ENCODE peak calls at places on chromosomes 13 and 19, in five cellular contexts. One of them, this sample, is unnamed.

GRCh38 chr13:43653980-43654379 is 132.8 kb downstream of the ENOX1 start:
- DNase-seq in CD8-positive, alpha-beta memory T cell: no peak
- DNase-seq in GM23248: no peak
- DNase-seq in IMR-90: no peak
- DNase-seq in endodermal cell: no peak
- DNase-seq in this sample: no peak

GRCh38 chr19:7444042-7444441 is 44.8 kb downstream of the PEX11G start:
- DNase-seq in CD8-positive, alpha-beta memory T cell: no peak
- DNase-seq in IMR-90: no peak
- DNase-seq in GM23248: no peak
- DNase-seq in endodermal cell: peak; percentile 48
- DNase-seq in this sample: no peak

GRCh38 chr19:49672131-49672919 is 4.7 kb upstream of the PRMT1 start:
- DNase-seq in endodermal cell: peak; percentile 96
- DNase-seq in CD8-positive, alpha-beta memory T cell: peak; percentile 67
- DNase-seq in GM23248: peak; percentile 80
- DNase-seq in IMR-90: peak; percentile 61
- DNase-seq in this sample: peak; percentile 92

GRCh38 chr19:55189424-55189823 is 9.3 kb upstream of the SYT5 start:
- DNase-seq in CD8-positive, alpha-beta memory T cell: no peak
- DNase-seq in endodermal cell: no peak
- DNase-seq in GM23248: peak; percentile 97
- DNase-seq in IMR-90: peak; percentile 95
- DNase-seq in this sample: no peak

GRCh38 chr13:99379856-99380255 is 72.7 kb upstream of the GPR183 start:
- DNase-seq in IMR-90: no peak
- DNase-seq in GM23248: no peak
- DNase-seq in endodermal cell: peak; percentile 37
- DNase-seq in CD8-positive, alpha-beta memory T cell: no peak
- DNase-seq in this sample: no peak

GRCh38 chr13:34308725-34309124 is 490.8 kb downstream of the RFC3 start:
- DNase-seq in IMR-90: no peak
- DNase-seq in endodermal cell: no peak
- DNase-seq in CD8-positive, alpha-beta memory T cell: no peak
- DNase-seq in GM23248: peak; percentile 38
- DNase-seq in this sample: no peak

GRCh38 chr19:42634409-42635232 is 39.9 kb upstream of the CEACAM8 start:
- DNase-seq in GM23248: peak; percentile 68
- DNase-seq in CD8-positive, alpha-beta memory T cell: no peak
- DNase-seq in endodermal cell: peak; percentile 64
- DNase-seq in IMR-90: peak; percentile 20
- DNase-seq in this sample: peak; percentile 2

GRCh38 chr13:87810391-87810801 is 139.2 kb downstream of the SLITRK5 start:
- DNase-seq in CD8-positive, alpha-beta memory T cell: no peak
- DNase-seq in endodermal cell: peak; percentile 84
- DNase-seq in GM23248: no peak
- DNase-seq in IMR-90: no peak
- DNase-seq in this sample: peak; percentile 65

GRCh38 chr13:75896271-75896670 is 260.1 kb downstream of the LMO7 start:
- DNase-seq in endodermal cell: no peak
- DNase-seq in IMR-90: peak; percentile 3
- DNase-seq in GM23248: no peak
- DNase-seq in CD8-positive, alpha-beta memory T cell: no peak
- DNase-seq in this sample: no peak

GRCh38 chr13:31037874-31038475 is 105.5 kb downstream of the TEX26 start:
- DNase-seq in endodermal cell: no peak
- DNase-seq in CD8-positive, alpha-beta memory T cell: no peak
- DNase-seq in IMR-90: no peak
- DNase-seq in GM23248: no peak
- DNase-seq in this sample: no peak

GRCh38 chr13:114140131-114140908 is 7.9 kb upstream of the RASA3 start:
- DNase-seq in GM23248: no peak
- DNase-seq in endodermal cell: no peak
- DNase-seq in CD8-positive, alpha-beta memory T cell: peak; percentile 24
- DNase-seq in IMR-90: no peak
- DNase-seq in this sample: no peak

GRCh38 chr13:111652676-111653075 is 332.2 kb downstream of the TEX29 start:
- DNase-seq in endodermal cell: no peak
- DNase-seq in GM23248: no peak
- DNase-seq in IMR-90: no peak
- DNase-seq in CD8-positive, alpha-beta memory T cell: no peak
- DNase-seq in this sample: no peak

GRCh38 chr13:110055089-110055488 is 251.9 kb downstream of the COL4A1 start:
- DNase-seq in CD8-positive, alpha-beta memory T cell: no peak
- DNase-seq in IMR-90: peak; percentile 18
- DNase-seq in GM23248: peak; percentile 33
- DNase-seq in endodermal cell: no peak
- DNase-seq in this sample: no peak

GRCh38 chr19:21487969-21488368 is 17.4 kb upstream of the ZNF429 start:
- DNase-seq in IMR-90: no peak
- DNase-seq in GM23248: no peak
- DNase-seq in endodermal cell: peak; percentile 24
- DNase-seq in CD8-positive, alpha-beta memory T cell: no peak
- DNase-seq in this sample: no peak

GRCh38 chr19:49843265-49843664 is 7.7 kb upstream of the PTOV1 start:
- DNase-seq in CD8-positive, alpha-beta memory T cell: no peak
- DNase-seq in endodermal cell: no peak
- DNase-seq in GM23248: no peak
- DNase-seq in IMR-90: no peak
- DNase-seq in this sample: no peak

GRCh38 chr19:46404039-46404883 is 9.1 kb downstream of the CCDC8 start:
- DNase-seq in GM23248: peak; percentile 38
- DNase-seq in IMR-90: peak; percentile 31
- DNase-seq in CD8-positive, alpha-beta memory T cell: no peak
- DNase-seq in endodermal cell: peak; percentile 90
- DNase-seq in this sample: peak; percentile 40

GRCh38 chr13:31124225-31124624 is 37.5 kb downstream of the HSPH1 start:
- DNase-seq in endodermal cell: no peak
- DNase-seq in GM23248: no peak
- DNase-seq in IMR-90: no peak
- DNase-seq in CD8-positive, alpha-beta memory T cell: no peak
- DNase-seq in this sample: no peak

GRCh38 chr13:46632171-46632570 is 79.2 kb downstream of the LRCH1 start:
- DNase-seq in IMR-90: no peak
- DNase-seq in GM23248: no peak
- DNase-seq in endodermal cell: no peak
- DNase-seq in CD8-positive, alpha-beta memory T cell: no peak
- DNase-seq in this sample: no peak

GRCh38 chr19:8473652-8474476 is 28.6 kb downstream of the PRAM1 start:
- DNase-seq in GM23248: no peak
- DNase-seq in IMR-90: no peak
- DNase-seq in endodermal cell: no peak
- DNase-seq in CD8-positive, alpha-beta memory T cell: no peak
- DNase-seq in this sample: no peak

GRCh38 chr19:1064661-1065605 is 2.0 kb upstream of the ARHGAP45 start:
- DNase-seq in endodermal cell: peak; percentile 91
- DNase-seq in GM23248: peak; percentile 86
- DNase-seq in CD8-positive, alpha-beta memory T cell: peak; percentile 62
- DNase-seq in IMR-90: peak; percentile 68
- DNase-seq in this sample: peak; percentile 87

GRCh38 chr19:18488838-18489626 is 32.8 kb downstream of the ELL start:
- DNase-seq in GM23248: no peak
- DNase-seq in endodermal cell: peak; percentile 89
- DNase-seq in CD8-positive, alpha-beta memory T cell: no peak
- DNase-seq in IMR-90: no peak
- DNase-seq in this sample: peak; percentile 81

DNA sequence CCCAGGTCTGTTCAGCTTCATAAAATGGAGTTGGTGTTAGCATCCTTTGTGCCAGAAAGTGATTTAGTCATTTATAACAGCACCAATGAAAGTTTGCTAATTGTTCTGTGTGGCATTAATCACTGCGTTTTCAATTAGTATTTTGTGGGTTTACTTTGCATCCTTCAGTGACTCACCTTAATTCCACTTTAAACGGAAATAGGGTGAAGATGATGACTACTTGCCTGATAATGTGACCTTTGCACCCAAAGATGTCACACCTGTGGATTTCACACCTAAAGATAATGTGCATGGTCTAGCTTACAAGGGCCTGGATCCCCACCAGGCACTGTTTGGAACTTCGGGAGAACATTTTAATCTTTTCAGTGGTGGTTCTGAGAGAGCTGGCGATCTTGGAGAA is 15.0 kb downstream of the GPATCH1 start:
- DNase-seq in endodermal cell: no peak
- DNase-seq in IMR-90: no peak
- DNase-seq in CD8-positive, alpha-beta memory T cell: no peak
- DNase-seq in GM23248: no peak
- DNase-seq in this sample: no peak
- H3K4me1 ChIP-seq in endodermal cell: no peaks in the 10 kb centered on the region
- H3K4me1 ChIP-seq in IMR-90: no peaks in the 10 kb centered on the region
- H3K4me1 ChIP-seq in CD8-positive, alpha-beta memory T cell: no peaks in the 10 kb centered on the region
- H3K4me1 ChIP-seq in GM23248: no peaks in the 10 kb centered on the region
- H3K4me1 ChIP-seq in this sample: no peaks in the 10 kb centered on the region

DNA sequence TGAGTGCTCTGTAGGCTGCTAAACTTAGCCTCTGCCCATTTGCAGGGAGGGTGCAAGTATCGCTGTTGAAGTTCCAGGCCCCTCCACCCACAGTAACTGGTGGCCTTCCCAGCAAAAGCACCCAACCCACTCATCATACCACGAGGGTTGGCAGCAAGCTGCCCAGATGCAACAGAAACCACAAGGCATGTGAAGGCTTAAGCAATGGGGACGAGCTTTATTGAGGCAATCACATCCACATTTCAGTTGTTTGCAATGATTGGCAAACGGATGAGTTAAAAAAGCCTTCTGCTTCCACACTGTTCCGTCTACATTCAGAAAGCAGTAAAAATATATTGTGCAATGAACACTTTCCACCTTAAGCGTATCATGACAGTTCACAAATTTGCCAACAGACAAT is 10.3 kb downstream of the GJB6 start:
- DNase-seq in GM23248: peak; percentile 49
- DNase-seq in IMR-90: no peak
- DNase-seq in CD8-positive, alpha-beta memory T cell: no peak
- DNase-seq in endodermal cell: no peak
- DNase-seq in this sample: no peak
- H3K4me3 ChIP-seq in GM23248: no peak overlapping the region
- H3K4me3 ChIP-seq in IMR-90: no peak overlapping the region
- H3K4me3 ChIP-seq in CD8-positive, alpha-beta memory T cell: no peak overlapping the region
- H3K4me3 ChIP-seq in endodermal cell: no peak overlapping the region
- H3K4me3 ChIP-seq in this sample: no peak overlapping the region

GRCh38 chr19:37972803-37973202 is 65.8 kb downstream of the SIPA1L3 start:
- DNase-seq in endodermal cell: no peak
- DNase-seq in GM23248: no peak
- DNase-seq in IMR-90: no peak
- DNase-seq in CD8-positive, alpha-beta memory T cell: no peak
- DNase-seq in this sample: no peak

GRCh38 chr19:37975596-37976515 is 68.8 kb downstream of the SIPA1L3 start:
- DNase-seq in endodermal cell: no peak
- DNase-seq in CD8-positive, alpha-beta memory T cell: no peak
- DNase-seq in IMR-90: no peak
- DNase-seq in GM23248: no peak
- DNase-seq in this sample: no peak

GRCh38 chr19:37973666-37974065 is 66.7 kb downstream of the SIPA1L3 start:
- DNase-seq in IMR-90: peak; percentile 75
- DNase-seq in CD8-positive, alpha-beta memory T cell: no peak
- DNase-seq in endodermal cell: no peak
- DNase-seq in GM23248: no peak
- DNase-seq in this sample: no peak

GRCh38 chr19:37977391-37977790 is 70.4 kb downstream of the SIPA1L3 start:
- DNase-seq in IMR-90: no peak
- DNase-seq in endodermal cell: no peak
- DNase-seq in CD8-positive, alpha-beta memory T cell: no peak
- DNase-seq in GM23248: no peak
- DNase-seq in this sample: no peak

GRCh38 chr19:37975071-37975470 is 68.1 kb downstream of the SIPA1L3 start:
- DNase-seq in GM23248: no peak
- DNase-seq in IMR-90: no peak
- DNase-seq in endodermal cell: no peak
- DNase-seq in CD8-positive, alpha-beta memory T cell: no peak
- DNase-seq in this sample: no peak
- H3K4me1 ChIP-seq in GM23248: peaks cover 2% of the 10 kb centered on the region
- H3K4me1 ChIP-seq in IMR-90: peaks cover 13% of the 10 kb centered on the region
- H3K4me1 ChIP-seq in endodermal cell: no peaks in the 10 kb centered on the region
- H3K4me1 ChIP-seq in CD8-positive, alpha-beta memory T cell: no peaks in the 10 kb centered on the region
- H3K4me1 ChIP-seq in this sample: peaks cover 27% of the 10 kb centered on the region

DNA sequence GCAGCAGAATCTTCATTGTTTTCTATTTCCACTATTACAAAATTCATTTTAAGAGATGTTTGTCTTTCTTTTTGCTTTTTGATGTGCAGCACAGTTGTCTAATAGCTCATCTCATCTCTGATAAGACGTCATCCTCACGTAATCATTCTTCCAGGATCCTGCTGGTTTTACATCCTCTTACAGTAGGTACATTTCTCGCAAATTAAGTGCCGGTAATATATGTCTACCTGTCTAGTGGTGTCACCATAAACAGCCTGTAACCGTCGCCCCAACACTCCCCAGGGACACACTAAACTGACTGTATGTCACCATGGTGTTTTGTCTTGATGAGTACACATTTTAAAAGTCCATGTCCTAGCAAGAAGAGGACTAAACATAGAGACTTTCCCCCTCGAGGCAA is 94.5 kb upstream of the VSTM2B start:
- DNase-seq in CD8-positive, alpha-beta memory T cell: no peak
- DNase-seq in IMR-90: no peak
- DNase-seq in endodermal cell: no peak
- DNase-seq in GM23248: no peak
- DNase-seq in this sample: no peak
- H3K4me3 ChIP-seq in CD8-positive, alpha-beta memory T cell: no peak overlapping the region
- H3K4me3 ChIP-seq in IMR-90: no peak overlapping the region
- H3K4me3 ChIP-seq in endodermal cell: no peak overlapping the region
- H3K4me3 ChIP-seq in GM23248: no peak overlapping the region
- H3K4me3 ChIP-seq in this sample: no peak overlapping the region

GRCh38 chr19:35294859-35295258 is 2.9 kb downstream of the MAG start:
- DNase-seq in endodermal cell: no peak
- DNase-seq in GM23248: peak; percentile 47
- DNase-seq in CD8-positive, alpha-beta memory T cell: no peak
- DNase-seq in IMR-90: no peak
- DNase-seq in this sample: no peak
- H3K4me1 ChIP-seq in endodermal cell: peaks cover 5% of the 10 kb centered on the region
- H3K4me1 ChIP-seq in GM23248: peaks cover 8% of the 10 kb centered on the region
- H3K4me1 ChIP-seq in CD8-positive, alpha-beta memory T cell: peaks cover 10% of the 10 kb centered on the region
- H3K4me1 ChIP-seq in IMR-90: no peaks in the 10 kb centered on the region
- H3K4me1 ChIP-seq in this sample: peaks cover 8% of the 10 kb centered on the region

DNA sequence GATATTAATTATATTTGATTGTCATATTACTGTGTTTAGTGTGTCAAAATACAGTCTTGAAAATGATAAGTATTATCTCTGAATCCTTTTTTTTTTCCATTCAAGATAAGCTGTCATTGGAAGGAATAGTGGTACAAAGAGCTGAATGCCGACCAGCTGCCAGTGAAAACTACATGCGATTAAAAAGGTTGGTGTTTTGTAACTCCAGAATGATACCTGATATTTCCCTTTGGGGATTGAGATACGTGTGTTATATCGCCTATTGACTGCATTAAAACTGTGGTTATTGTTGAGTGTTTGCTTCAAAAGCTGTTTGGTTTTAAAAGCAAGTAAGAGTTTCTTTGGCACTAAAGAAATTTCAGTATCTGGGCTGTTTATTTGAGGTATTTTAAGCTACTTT is 6.5 kb upstream of the KCTD4 start:
- DNase-seq in endodermal cell: no peak
- DNase-seq in CD8-positive, alpha-beta memory T cell: no peak
- DNase-seq in GM23248: no peak
- DNase-seq in IMR-90: no peak
- DNase-seq in this sample: no peak
- H3K4me3 ChIP-seq in endodermal cell: no peak overlapping the region
- H3K4me3 ChIP-seq in CD8-positive, alpha-beta memory T cell: no peak overlapping the region
- H3K4me3 ChIP-seq in GM23248: peak overlapping the region; percentile 40
- H3K4me3 ChIP-seq in IMR-90: no peak overlapping the region
- H3K4me3 ChIP-seq in this sample: no peak overlapping the region